ENCODE peak calls at places on chromosomes 2 and 18, in six cellular contexts. I is tibial nerve, G is adrenal gland, H is GM23248, E is kidney, Y is psoas muscle. N is an unnamed sample. For H3K4me1, the result is how much of the 10 kb centered on the place peaks cover.

GRCh38 chr18:68721681-68722583 is 7.0 kb upstream of the TMX3 start:
- DNase-seq in Y (no peak), G (no peak), E (no peak), H (peak), I (no peak), N (no peak)

GRCh38 chr2:12055219-12055618 is 308.8 kb downstream of the LPIN1 start:
- DNase-seq in H (no peak), G (no peak), E (no peak), Y (no peak), I (no peak), N (no peak)

GRCh38 chr2:111627256-111627655 is 256.7 kb downstream of the ANAPC1 start:
- DNase-seq in G (no peak), Y (no peak), I (no peak), H (no peak), E (no peak), N (no peak)

GRCh38 chr2:126634273-126634861 is 21.6 kb upstream of the GYPC start:
- DNase-seq in E (no peak), G (no peak), I (no peak), H (peak), Y (no peak), N (no peak)

GRCh38 chr2:117960231-117960630 is 53.6 kb downstream of the CCDC93 start:
- DNase-seq in E (no peak), Y (no peak), I (no peak), G (no peak), H (peak), N (no peak)

GRCh38 chr2:29130295-29130694 is 15.1 kb downstream of the CLIP4 start:
- DNase-seq in G (no peak), E (no peak), H (peak), Y (no peak), I (no peak), N (no peak)

GRCh38 chr2:232365621-232366321 is 12.8 kb upstream of the ALPP start:
- DNase-seq in H (peak), Y (no peak), E (no peak), I (no peak), G (no peak), N (no peak)

GRCh38 chr2:195477996-195478382 is 179.0 kb upstream of the SLC39A10 start:
- DNase-seq in Y (no peak), H (peak), I (no peak), E (no peak), G (no peak), N (no peak)

GRCh38 chr2:164302786-164303185 is 318.5 kb downstream of the GRB14 start:
- DNase-seq in G (no peak), Y (no peak), E (no peak), H (no peak), I (no peak), N (no peak)

GRCh38 chr2:121748202-121748601 is 7.2 kb upstream of the TSN start:
- DNase-seq in I (no peak), H (peak), E (no peak), Y (no peak), G (no peak), N (no peak)

GRCh38 chr2:168156661-168157060 is 90.7 kb downstream of the STK39 start:
- DNase-seq in Y (peak), E (no peak), I (no peak), H (peak), G (no peak), N (no peak)

GRCh38 chr18:79392226-79392625 is 3.5 kb upstream of the NFATC1 start:
- DNase-seq in E (peak), I (peak), Y (no peak), H (no peak), G (no peak), N (no peak)

GRCh38 chr2:30301551-30301950 is 70.2 kb downstream of the LBH start:
- DNase-seq in H (peak), E (no peak), I (no peak), G (no peak), Y (no peak), N (no peak)

GRCh38 chr2:197073701-197074433 is 147.4 kb upstream of the PGAP1 start:
- DNase-seq in I (peak), H (peak), G (peak), Y (no peak), E (peak), N (no peak)

GRCh38 chr2:228369400-228370031 is 188.0 kb upstream of the SPHKAP start:
- DNase-seq in E (no peak), H (no peak), Y (no peak), I (no peak), G (no peak), N (no peak)

GRCh38 chr2:66587216-66587615 is 152.3 kb downstream of the MEIS1 start:
- DNase-seq in Y (no peak), E (no peak), H (peak), G (no peak), I (no peak), N (no peak)

GRCh38 chr2:17373041-17373440 is 145.2 kb downstream of the RAD51AP2 start:
- DNase-seq in Y (no peak), H (peak), E (no peak), G (no peak), I (no peak), N (no peak)

GRCh38 chr2:235218486-235218907 is 266.7 kb downstream of the SH3BP4 start:
- DNase-seq in Y (no peak), E (no peak), H (no peak), G (no peak), I (no peak), N (no peak)

GRCh38 chr2:3195865-3196504 is 181.6 kb downstream of the EIPR1 start:
- DNase-seq in I (no peak), G (no peak), Y (no peak), H (no peak), E (no peak), N (no peak)

GRCh38 chr2:207938886-207939285 is 86.4 kb downstream of the PLEKHM3 start:
- DNase-seq in E (no peak), H (no peak), G (no peak), I (no peak), Y (no peak), N (no peak)

GRCh38 chr2:188978291-188979081 is 4.3 kb downstream of the COL3A1 start:
- DNase-seq in Y (no peak), H (peak), I (no peak), G (no peak), E (no peak), N (no peak)

GRCh38 chr2:171316755-171317337 is 116.9 kb downstream of the METTL8 start:
- DNase-seq in E (no peak), Y (no peak), I (no peak), G (no peak), H (no peak), N (no peak)
- H3K4me1 ChIP-seq in E (under half), Y (under half), I (under half), G (under half), H (under half), N (under half)

GRCh38 chr2:62663920-62664319 is 41.6 kb upstream of the EHBP1 start:
- DNase-seq in I (no peak), E (no peak), H (peak), Y (no peak), G (no peak), N (no peak)

GRCh38 chr2:62662548-62662947 is 43.0 kb upstream of the EHBP1 start:
- DNase-seq in G (peak), I (no peak), H (peak), Y (no peak), E (no peak), N (no peak)

GRCh38 chr2:62663443-62663842 is 42.1 kb upstream of the EHBP1 start:
- DNase-seq in Y (no peak), H (peak), E (no peak), G (no peak), I (no peak), N (no peak)

GRCh38 chr2:62662131-62662530 is 43.4 kb upstream of the EHBP1 start:
- DNase-seq in E (no peak), I (no peak), Y (no peak), H (no peak), G (no peak), N (no peak)

GRCh38 chr2:62665446-62665845 is 40.1 kb upstream of the EHBP1 start:
- DNase-seq in Y (no peak), G (no peak), H (no peak), E (no peak), I (no peak), N (no peak)
- H3K4me1 ChIP-seq in Y (under half), G (under half), H (half or more), E (under half), I (under half), N (under half)

DNA sequence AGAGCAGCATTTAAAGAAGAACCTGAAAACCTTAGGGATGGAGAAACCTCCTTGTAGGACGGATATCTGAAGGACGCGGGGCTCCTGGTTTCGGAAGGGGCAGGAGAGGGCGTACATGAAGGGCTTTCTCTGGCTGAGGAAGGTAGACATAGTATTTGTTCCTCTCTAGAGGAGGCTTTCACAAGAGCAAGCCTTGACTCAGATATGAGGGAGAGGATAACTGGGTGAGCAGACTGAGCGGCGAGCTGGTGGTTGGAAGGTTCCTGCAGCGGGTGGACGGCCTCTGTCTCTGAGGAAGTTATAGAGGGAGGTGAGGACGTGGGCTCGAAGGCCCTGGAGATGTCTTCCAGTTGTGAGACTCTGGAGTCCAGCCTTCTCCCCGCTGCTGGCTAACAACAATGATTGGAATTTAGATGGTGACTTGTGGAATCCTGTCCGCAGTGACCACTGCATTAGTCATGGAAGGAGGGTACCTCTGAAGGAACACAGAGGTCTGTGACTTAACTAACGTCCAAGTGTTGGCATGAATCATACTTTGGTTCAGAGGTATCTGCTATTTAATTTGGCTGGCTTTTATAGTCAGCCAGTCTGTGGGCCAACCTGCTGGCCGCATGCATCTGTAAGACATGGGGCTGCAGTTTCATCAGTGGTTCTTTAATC is 80.9 kb downstream of the ASAP2 start:
- DNase-seq in E (no peak), Y (no peak), I (no peak), H (peak), G (no peak), N (no peak)
- H3K4me1 ChIP-seq in E (under half), Y (under half), I (under half), H (under half), G (under half), N (under half)

DNA sequence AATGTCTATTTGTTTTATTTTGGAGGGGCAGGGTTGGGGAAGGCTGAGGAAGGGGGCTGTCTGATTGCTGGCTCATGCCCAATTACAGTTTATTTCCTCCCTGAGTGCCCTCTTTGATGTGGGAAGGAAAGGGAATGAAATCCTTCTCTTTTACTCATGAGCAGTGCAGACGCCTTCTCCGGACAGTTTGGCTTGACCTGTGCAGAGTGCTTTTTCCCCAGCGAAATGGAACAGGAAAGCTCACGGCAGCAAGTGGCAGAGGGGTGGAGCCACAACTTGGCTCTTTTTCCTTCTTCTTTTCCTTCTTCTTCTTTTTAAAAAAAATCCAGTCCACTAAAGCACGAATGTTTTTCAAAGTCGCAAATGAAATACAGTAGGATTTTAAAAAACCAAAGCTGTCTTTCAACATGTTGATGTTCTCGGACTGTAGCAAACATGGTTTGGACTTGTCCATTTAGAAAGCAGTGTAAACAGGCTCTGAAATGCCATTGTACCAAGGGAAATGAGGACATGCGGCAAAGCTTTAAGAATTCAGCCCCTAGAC is 34.6 kb downstream of the RAB31 start:
- DNase-seq in Y (no peak), G (peak), E (no peak), H (peak), I (no peak), N (no peak)
- H3K4me1 ChIP-seq in Y (under half), G (under half), E (under half), H (under half), I (under half), N (under half)

GRCh38 chr2:20615046-20615465 is 35.8 kb downstream of the HS1BP3 start:
- DNase-seq in H (no peak), E (peak), Y (no peak), G (no peak), I (no peak), N (peak)
- H3K4me1 ChIP-seq in H (under half), E (half or more), Y (half or more), G (under half), I (half or more), N (half or more)

GRCh38 chr18:9735238-9735637 is 27.1 kb downstream of the RAB31 start:
- DNase-seq in I (no peak), E (no peak), G (peak), H (no peak), Y (no peak), N (no peak)

GRCh38 chr18:9736942-9737813 is 29.1 kb downstream of the RAB31 start:
- DNase-seq in G (peak), I (no peak), E (no peak), H (peak), Y (no peak), N (no peak)

GRCh38 chr18:9735879-9736278 is 27.8 kb downstream of the RAB31 start:
- DNase-seq in H (no peak), G (peak), E (no peak), Y (no peak), I (no peak), N (no peak)

GRCh38 chr18:9737814-9738160 is 29.7 kb downstream of the RAB31 start:
- DNase-seq in Y (no peak), I (no peak), E (peak), H (peak), G (peak), N (no peak)

GRCh38 chr18:9736445-9736844 is 28.3 kb downstream of the RAB31 start:
- DNase-seq in E (no peak), G (no peak), Y (no peak), I (no peak), H (no peak), N (no peak)
- H3K4me1 ChIP-seq in E (under half), G (under half), Y (under half), I (under half), H (under half), N (under half)

GRCh38 chr2:237738255-237738654 is 60.3 kb upstream of the RBM44 start:
- DNase-seq in I (no peak), H (no peak), G (no peak), Y (no peak), E (no peak), N (peak)
- H3K4me1 ChIP-seq in I (under half), H (under half), G (under half), Y (half or more), E (under half), N (under half)

N was measured in ascending aorta.